ENCODE peak calls at places on chromosomes 5 and 9, in eight cellular contexts. S is AG09309, A is brain microvascular endothelial cell, Z is GM12878, R is body of pancreas, Q is HFF-Myc, V is Panc1, N is GM06990. C is an unnamed sample.

GRCh38 chr5:145778144-145778900 is 56.8 kb downstream of the PRELID2 start:
- DNase-seq in S (no peak), N (no peak), Q (no peak), V (no peak), Z (no peak), A (no peak), R (no peak), C (no peak)

GRCh38 chr5:5221731-5222130 is 81.6 kb downstream of the ADAMTS16 start:
- DNase-seq in R (no peak), V (no peak), A (peak), Z (no peak), N (no peak), Q (peak), S (peak), C (no peak)

GRCh38 chr5:11310158-11310557 is 549.1 kb upstream of the DAP start:
- DNase-seq in S (no peak), R (no peak), Q (no peak), Z (no peak), N (no peak), A (no peak), V (no peak), C (no peak)

GRCh38 chr5:142098275-142098674 is 10.3 kb upstream of the NDFIP1 start:
- DNase-seq in A (no peak), Q (no peak), V (no peak), Z (no peak), N (no peak), R (no peak), S (no peak), C (no peak)

GRCh38 chr5:133474851-133475590 is 137.3 kb downstream of the FSTL4 start:
- DNase-seq in Z (no peak), V (no peak), A (no peak), N (no peak), Q (no peak), S (no peak), R (no peak), C (no peak)

GRCh38 chr5:93039888-93040287 is 541.1 kb downstream of the NR2F1-AS1 start:
- DNase-seq in R (no peak), Z (no peak), N (no peak), A (no peak), Q (no peak), V (no peak), S (no peak), C (no peak)

GRCh38 chr5:67149933-67150523 is 46.6 kb downstream of the CD180 start:
- DNase-seq in Z (no peak), R (no peak), V (no peak), S (no peak), N (no peak), A (peak), Q (no peak), C (no peak)

GRCh38 chr5:143025376-143025775 is 255.2 kb downstream of the ARHGAP26 start:
- DNase-seq in A (no peak), Q (no peak), S (no peak), N (no peak), V (no peak), R (no peak), Z (no peak), C (no peak)

GRCh38 chr9:591292-591691 is 250.2 kb upstream of the DMRT1 start:
- DNase-seq in Q (no peak), S (no peak), N (no peak), A (no peak), R (peak), Z (no peak), V (no peak), C (no peak)

GRCh38 chr5:66144799-66145390 is 795 bp downstream of the SREK1 start:
- DNase-seq in V (peak), Z (no peak), A (no peak), S (no peak), R (no peak), N (no peak), Q (no peak), C (peak)

GRCh38 chr5:9977070-9977469 is 272.6 kb downstream of the ATPSCKMT start:
- DNase-seq in S (no peak), V (no peak), Z (no peak), Q (no peak), N (no peak), A (no peak), R (no peak), C (no peak)

GRCh38 chr9:130468566-130468965 is 23.8 kb downstream of the ASS1 start:
- DNase-seq in R (no peak), Q (no peak), S (no peak), V (no peak), N (no peak), A (no peak), Z (no peak), C (no peak)

GRCh38 chr9:126965541-126966428 is 51.2 kb downstream of the RALGPS1 start:
- DNase-seq in V (peak), A (peak), Q (peak), R (no peak), Z (no peak), N (peak), S (no peak), C (no peak)

GRCh38 chr9:77475641-77476473 is 172.3 kb downstream of the GNA14 start:
- DNase-seq in V (no peak), S (peak), R (no peak), A (peak), Q (no peak), N (peak), Z (no peak), C (no peak)

GRCh38 chr5:154302181-154302580 is 111.6 kb downstream of the GALNT10 start:
- DNase-seq in R (peak), Q (no peak), A (no peak), Z (no peak), S (no peak), N (no peak), V (no peak), C (no peak)

GRCh38 chr9:82540175-82540574 is 522.8 kb downstream of the RASEF start:
- DNase-seq in N (no peak), R (peak), Z (no peak), A (no peak), Q (no peak), V (no peak), S (no peak), C (no peak)

GRCh38 chr9:16710888-16711287 is 159.6 kb downstream of the BNC2 start:
- DNase-seq in V (no peak), Q (no peak), S (no peak), A (no peak), Z (no peak), R (no peak), N (no peak), C (no peak)

GRCh38 chr9:89058906-89059305 is 67.6 kb downstream of the S1PR3 start:
- DNase-seq in Q (no peak), V (no peak), N (no peak), A (no peak), R (no peak), S (no peak), Z (no peak), C (no peak)

GRCh38 chr5:131640043-131640856 is 5.2 kb upstream of the RAPGEF6 start:
- DNase-seq in Z (no peak), N (no peak), V (no peak), S (no peak), R (no peak), Q (no peak), A (peak), C (no peak)

GRCh38 chr5:128083811-128084227 is 253 bp downstream of the SLC12A2 start:
- DNase-seq in V (no peak), R (no peak), S (no peak), Z (no peak), Q (no peak), A (no peak), N (no peak), C (no peak)
- TF ChIP-seq CTCF in V (peak), R (no peak), S (peak), Z (peak), Q (peak), A (peak), N (no peak), C (no peak)

GRCh38 chr9:93960971-93961841 is 6.1 kb upstream of the BARX1 start:
- DNase-seq in N (no peak), Q (no peak), Z (no peak), V (no peak), S (no peak), A (no peak), R (no peak), C (no peak)

GRCh38 chr9:93958875-93959682 is 3.9 kb upstream of the BARX1 start:
- DNase-seq in R (no peak), Q (no peak), V (no peak), S (no peak), N (no peak), A (no peak), Z (no peak), C (no peak)

GRCh38 chr9:93960221-93960970 is 5.2 kb upstream of the BARX1 start:
- DNase-seq in Q (no peak), Z (no peak), V (no peak), S (no peak), A (no peak), R (no peak), N (no peak), C (no peak)

GRCh38 chr9:93958121-93958874 is 3.1 kb upstream of the BARX1 start:
- DNase-seq in V (no peak), Q (no peak), A (no peak), N (no peak), R (no peak), Z (no peak), S (no peak), C (no peak)

DNA sequence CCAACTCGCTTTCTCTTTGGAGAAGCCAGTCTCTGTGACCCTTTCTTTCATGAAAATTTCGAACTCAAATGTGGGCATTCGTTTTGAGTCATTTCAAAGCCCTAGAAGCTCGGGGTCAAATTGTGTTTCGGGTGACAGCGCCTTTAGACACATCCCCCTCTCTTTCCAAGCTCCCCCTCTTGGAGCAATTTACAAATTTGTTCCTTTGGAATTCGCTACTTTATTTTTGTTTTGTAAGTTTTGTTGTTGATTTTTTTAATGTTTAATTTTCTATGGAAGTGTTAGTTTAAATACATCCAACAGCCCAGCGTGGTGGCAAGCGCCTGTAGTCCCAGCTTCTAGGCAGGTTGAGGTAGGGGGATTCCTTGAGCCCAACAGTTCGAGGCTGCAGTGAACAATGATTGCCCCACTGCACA is 4.6 kb upstream of the BARX1 start:
- DNase-seq in R (no peak), N (no peak), V (no peak), A (no peak), Z (no peak), S (no peak), Q (no peak), C (no peak)
- H3K4me3 ChIP-seq in R (no peak), N (no peak), V (no peak), A (no peak), Z (no peak), S (no peak), Q (no peak), C (no peak)

GRCh38 chr9:134656334-134657034 is 14.9 kb downstream of the COL5A1 start:
- DNase-seq in N (no peak), V (no peak), R (no peak), Q (no peak), Z (no peak), S (no peak), A (no peak), C (no peak)
- TF ChIP-seq CTCF in N (no peak), V (peak), R (no peak), Q (peak), Z (peak), S (no peak), A (peak), C (no peak)

GRCh38 chr9:134262035-134262434 is 64.2 kb upstream of the RXRA start:
- DNase-seq in R (no peak), V (no peak), N (no peak), A (no peak), S (no peak), Z (no peak), Q (no peak), C (no peak)

GRCh38 chr9:134260801-134261200 is 65.5 kb upstream of the RXRA start:
- DNase-seq in V (no peak), N (no peak), S (no peak), Q (no peak), Z (no peak), A (no peak), R (no peak), C (no peak)

GRCh38 chr9:134259708-134260107 is 66.5 kb upstream of the RXRA start:
- DNase-seq in N (no peak), A (no peak), Z (no peak), Q (no peak), R (no peak), V (no peak), S (no peak), C (no peak)

GRCh38 chr9:134258332-134258731 is 67.9 kb upstream of the RXRA start:
- DNase-seq in Q (no peak), Z (no peak), R (no peak), N (no peak), V (no peak), A (no peak), S (no peak), C (no peak)

DNA sequence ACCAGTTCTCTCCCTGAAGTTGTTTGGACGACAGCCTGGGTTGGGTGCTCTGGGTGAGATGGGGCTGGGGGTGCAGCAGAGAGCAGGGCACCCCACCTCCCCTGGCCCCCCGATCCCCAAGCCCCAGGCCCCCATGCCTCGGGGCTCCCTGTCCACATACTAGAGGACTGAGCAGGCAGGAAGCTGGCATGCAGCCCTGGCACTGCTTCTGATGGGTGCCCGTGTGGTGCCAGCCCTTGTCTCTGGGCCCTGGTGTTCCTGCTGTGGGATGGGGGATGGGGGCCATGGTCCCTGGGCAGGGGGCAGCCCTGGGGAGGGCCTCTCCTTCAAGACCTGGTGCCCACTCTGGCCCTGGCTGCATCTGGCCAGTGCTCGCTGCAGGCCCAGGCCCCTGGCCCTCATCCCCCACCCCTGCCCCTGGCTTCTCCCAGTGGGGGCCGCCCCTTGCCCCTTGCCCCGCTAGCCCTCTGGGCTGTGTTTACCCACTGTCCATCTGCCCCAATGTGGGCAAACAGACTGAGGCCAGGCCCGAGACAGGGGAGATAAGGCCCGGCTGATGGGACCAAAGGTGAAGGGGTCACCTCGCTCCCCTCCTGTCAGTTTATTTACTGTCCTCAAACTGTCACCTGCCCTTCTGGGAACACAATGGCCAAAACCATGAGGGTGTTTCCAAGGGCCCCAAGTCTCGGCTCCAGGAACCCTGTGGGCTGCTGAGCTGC is 67.3 kb upstream of the RXRA start:
- DNase-seq in S (no peak), N (no peak), A (no peak), R (peak), V (no peak), Z (no peak), Q (no peak), C (no peak)
- H3K4me3 ChIP-seq in S (no peak), N (no peak), A (no peak), R (no peak), V (no peak), Z (no peak), Q (no peak), C (no peak)

DNA sequence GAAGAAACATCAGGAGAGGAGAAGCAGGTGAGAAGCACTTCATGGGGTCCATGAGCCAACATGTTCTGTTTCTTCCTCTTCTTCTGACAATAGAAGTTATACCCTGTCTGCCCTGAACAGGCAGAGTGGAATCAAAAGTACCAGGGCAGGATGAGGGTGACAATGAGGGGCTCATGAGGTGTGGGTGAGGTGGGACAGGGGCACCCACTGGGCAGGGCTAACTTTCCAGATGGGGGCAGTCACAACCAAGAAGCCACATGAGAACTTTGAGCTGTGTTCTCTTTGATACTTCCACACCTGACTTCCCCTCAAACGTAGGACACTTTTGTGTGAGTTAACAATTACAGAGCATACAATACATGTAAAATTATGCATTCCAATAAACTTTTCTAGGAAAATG is 92.7 kb downstream of the LHFPL2 start:
- DNase-seq in S (no peak), R (no peak), N (no peak), Q (no peak), V (no peak), Z (no peak), A (no peak), C (no peak)
- TF ChIP-seq CTCF in S (no peak), R (no peak), N (no peak), Q (no peak), V (no peak), Z (peak), A (no peak), C (no peak)

DNA sequence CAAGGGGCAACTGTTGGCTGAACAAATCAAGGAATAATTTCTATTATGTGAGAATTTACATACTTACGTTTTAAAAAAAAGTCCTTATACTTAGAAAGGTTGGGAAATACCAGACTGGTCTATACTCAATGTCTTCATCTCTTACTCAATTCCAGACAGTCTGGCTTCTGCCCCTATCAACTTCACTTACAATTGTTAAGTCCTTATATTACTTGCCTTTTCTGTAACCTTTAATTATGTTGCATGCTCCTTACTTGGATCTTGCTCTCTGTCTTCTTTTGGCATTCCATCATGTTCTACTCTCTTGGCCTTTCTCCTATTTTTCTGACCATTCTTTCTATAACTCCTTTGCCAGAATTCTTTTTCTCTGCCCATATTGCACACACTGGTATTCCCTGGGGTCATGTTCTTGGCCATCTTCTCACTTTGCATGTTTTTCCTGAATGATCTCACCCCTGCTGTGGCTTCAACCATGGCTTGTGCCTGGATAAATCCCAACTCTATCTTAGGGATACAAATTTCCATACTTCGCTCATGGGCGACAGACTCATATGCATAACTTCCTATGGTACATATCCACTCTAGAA is 209.8 kb upstream of the ZNF462 start:
- DNase-seq in Z (no peak), R (peak), S (no peak), N (no peak), Q (no peak), V (no peak), A (no peak), C (no peak)
- H3K4me3 ChIP-seq in Z (no peak), R (no peak), S (no peak), N (no peak), Q (no peak), V (no peak), A (no peak), C (no peak)

DNA sequence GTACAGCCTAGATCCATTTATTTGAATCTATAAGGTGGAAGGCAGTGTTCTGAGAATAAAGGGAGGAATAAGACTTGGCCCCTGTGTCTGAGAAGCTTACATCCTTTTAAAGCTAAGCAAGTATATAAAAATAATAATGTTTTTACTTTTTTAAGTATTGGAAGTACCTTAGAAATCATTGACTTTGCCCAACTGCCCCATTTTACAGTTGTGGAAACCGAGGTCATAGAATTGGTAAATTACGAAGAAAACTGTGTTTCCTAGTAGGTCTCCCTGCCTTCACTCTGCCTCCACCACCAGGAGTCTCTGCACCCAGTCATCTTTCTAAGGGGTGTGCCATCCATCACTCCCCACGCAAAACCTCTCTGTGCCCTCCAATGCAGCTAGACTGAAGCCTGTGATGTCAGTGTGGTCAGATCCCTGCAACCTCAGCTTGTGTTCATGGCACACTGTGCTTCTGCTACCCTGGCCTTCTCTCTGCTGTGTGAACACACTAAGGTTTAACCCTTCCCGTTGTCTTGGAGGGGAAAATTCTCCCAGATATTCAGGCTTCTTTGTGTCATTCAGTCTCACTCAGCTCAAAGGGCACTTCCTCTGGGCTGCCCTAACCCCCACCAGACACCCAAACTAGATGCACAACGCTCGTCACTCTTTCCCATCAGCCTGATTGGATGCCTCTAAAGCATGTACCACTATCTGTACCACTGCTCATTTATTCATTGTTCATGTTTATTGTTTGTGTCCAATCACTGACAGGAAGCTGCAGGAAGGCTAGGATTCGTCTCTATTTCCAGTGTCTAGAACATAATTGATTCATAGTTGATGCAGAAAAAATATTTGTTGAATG is 18.2 kb downstream of the ADRB2 start:
- DNase-seq in A (no peak), Q (no peak), N (no peak), R (no peak), S (no peak), Z (no peak), V (no peak), C (no peak)
- TF ChIP-seq CTCF in A (peak), Q (no peak), N (no peak), R (no peak), S (no peak), Z (no peak), V (peak), C (no peak)

C was measured in epithelial cell of proximal tubule.